ENCODE peak calls at places on chromosomes 12 and 14, in eight cellular contexts. K is H4, T is PC-3, S is NCI-H524, B is SW480, N is tibial nerve, X is NCI-H1092, H is fibroblast of the aortic adventitia. G is an unnamed sample.

GRCh38 chr14:63852271-63852816 is 460 bp upstream of the SYNE2 start:
- DNase-seq in K (no peak), T (no peak), S (peak), B (peak), N (no peak), X (no peak), H (peak), G (no peak)

GRCh38 chr14:94686511-94687160 is 74.4 kb downstream of the SERPINA3 start:
- DNase-seq in K (no peak), T (no peak), S (no peak), B (no peak), N (no peak), X (no peak), H (no peak), G (no peak)

GRCh38 chr12:107494331-107494730 is 191.3 kb upstream of the PWP1 start:
- DNase-seq in K (no peak), T (no peak), S (no peak), B (no peak), N (no peak), X (no peak), H (no peak), G (no peak)

GRCh38 chr14:105165134-105165704 is 3.4 kb downstream of the JAG2 start:
- DNase-seq in K (no peak), T (no peak), S (peak), B (peak), N (no peak), X (no peak), H (no peak), G (no peak)

GRCh38 chr14:103476631-103477030 is 46.0 kb downstream of the CKB start:
- DNase-seq in K (no peak), T (no peak), S (no peak), B (no peak), N (no peak), X (no peak), H (no peak), G (no peak)

GRCh38 chr14:55131782-55132181 is 2.7 kb downstream of the LGALS3 start:
- DNase-seq in K (no peak), T (peak), S (no peak), B (no peak), N (no peak), X (no peak), H (no peak), G (no peak)

GRCh38 chr14:27688823-27689444 is 1077.7 kb upstream of the FOXG1 start:
- DNase-seq in K (no peak), T (no peak), S (no peak), B (no peak), N (no peak), X (no peak), H (no peak), G (no peak)

GRCh38 chr14:63939006-63939270 is 86.1 kb downstream of the SYNE2 start:
- DNase-seq in K (no peak), T (no peak), S (no peak), B (no peak), N (no peak), X (no peak), H (no peak), G (no peak)

GRCh38 chr12:112716099-112717093 is 75.2 kb upstream of the RPH3A start:
- DNase-seq in K (no peak), T (no peak), S (peak), B (peak), N (no peak), X (no peak), H (no peak), G (no peak)

GRCh38 chr14:89646971-89647370 is 229.9 kb upstream of the FOXN3 start:
- DNase-seq in K (no peak), T (no peak), S (no peak), B (no peak), N (no peak), X (no peak), H (no peak), G (no peak)

GRCh38 chr12:122028601-122029560 is 7.2 kb downstream of the BCL7A start:
- DNase-seq in K (no peak), T (no peak), S (no peak), B (no peak), N (no peak), X (peak), H (no peak), G (no peak)

GRCh38 chr14:100129161-100129589 is 30.3 kb downstream of the DEGS2 start:
- DNase-seq in K (no peak), T (peak), S (no peak), B (no peak), N (no peak), X (no peak), H (peak), G (no peak)

GRCh38 chr14:88868558-88869159 is 44.2 kb downstream of the TTC8 start:
- DNase-seq in K (peak), T (peak), S (peak), B (peak), N (no peak), X (no peak), H (peak), G (peak)

GRCh38 chr14:67170706-67171105 is 18.5 kb upstream of the GARIN2 start:
- DNase-seq in K (peak), T (no peak), S (no peak), B (no peak), N (no peak), X (no peak), H (no peak), G (no peak)

GRCh38 chr12:116152268-116152667 is 125.2 kb downstream of the MED13L start:
- DNase-seq in K (peak), T (no peak), S (no peak), B (no peak), N (no peak), X (no peak), H (peak), G (no peak)

GRCh38 chr14:69519253-69519661 is 34.7 kb downstream of the PLEKHD1 start:
- DNase-seq in K (peak), T (peak), S (no peak), B (peak), N (no peak), X (no peak), H (no peak), G (no peak)

G was measured in GM12864.